ENCODE peak calls at places on chromosomes 16 and 17, in four cellular contexts. C is A549, V is dorsolateral prefrontal cortex, O is endothelial cell. Q is an unnamed sample.

GRCh38 chr16:65598626-65599025 is 476.8 kb upstream of the CDH11 start:
- DNase-seq in C (no peak), O (no peak), V (no peak), Q (no peak)

GRCh38 chr17:32341141-32341856 is 674 bp downstream of the C17orf75 start:
- DNase-seq in O (no peak), C (peak), V (no peak), Q (no peak)

GRCh38 chr16:19210968-19211367 is 42.9 kb downstream of the SYT17 start:
- DNase-seq in V (no peak), C (no peak), O (no peak), Q (peak)

GRCh38 chr16:66324785-66325184 is 41.7 kb upstream of the CDH5 start:
- DNase-seq in V (peak), C (peak), O (peak), Q (peak)

GRCh38 chr17:13393841-13394710 is 207.7 kb downstream of the HS3ST3A1 start:
- DNase-seq in V (no peak), O (no peak), C (no peak), Q (no peak)

GRCh38 chr16:10836174-10836853 is 17.7 kb upstream of the TVP23A start:
- DNase-seq in O (no peak), V (no peak), C (no peak), Q (no peak)

GRCh38 chr17:31780436-31780835 is 78.6 kb downstream of the COPRS start:
- DNase-seq in V (no peak), O (no peak), C (no peak), Q (no peak)

GRCh38 chr16:62965831-62966230 is 929.6 kb upstream of the CDH8 start:
- DNase-seq in O (no peak), V (no peak), C (no peak), Q (no peak)

GRCh38 chr16:12356622-12357365 is 380.3 kb downstream of the SNX29 start:
- DNase-seq in V (no peak), C (no peak), O (no peak), Q (no peak)

GRCh38 chr16:70805787-70806186 is 4.8 kb upstream of the VAC14 start:
- DNase-seq in C (no peak), V (no peak), O (no peak), Q (no peak)